ENCODE peak calls at places on chromosomes 6 and 20, in eight cellular contexts. A is choroid plexus epithelial cell, R is BE2C, D is tibial artery, L is heart right ventricle, C is lower leg skin, E is GM23338, V is AG10803. J is an unnamed sample.

GRCh38 chr6:44128020-44128917 is 915 bp downstream of the TMEM63B start:
- DNase-seq in V (no peak), L (peak; percentile 51), R (peak; percentile 64), C (peak; percentile 35), D (peak; percentile 79), E (peak; percentile 66), A (peak; percentile 25), J (no peak)

GRCh38 chr6:88492824-88493223 is 326.7 kb upstream of the CNR1 start:
- DNase-seq in D (no peak), V (peak; percentile 46), R (peak; percentile 13), C (no peak), E (peak; percentile 53), A (peak; percentile 77), L (no peak), J (peak; percentile 66)

GRCh38 chr6:137717074-137718073 is 149.7 kb upstream of the TNFAIP3 start:
- DNase-seq in D (no peak), L (no peak), C (no peak), A (no peak), V (no peak), E (peak; percentile 60), R (no peak), J (no peak)

GRCh38 chr20:18524646-18525045 is 16.9 kb downstream of the SEC23B start:
- DNase-seq in E (no peak), A (peak; percentile 42), D (no peak), R (no peak), C (no peak), V (peak; percentile 63), L (no peak), J (peak; percentile 60)

GRCh38 chr6:30752164-30752927 is 8.0 kb upstream of the IER3 start:
- DNase-seq in D (peak; percentile 99), A (peak; percentile 98), V (peak; percentile 100), E (no peak), R (peak; percentile 92), L (peak; percentile 88), C (peak; percentile 96), J (peak; percentile 100)

GRCh38 chr20:63740070-63740500 is 509 bp downstream of the SLC2A4RG start:
- DNase-seq in D (peak; percentile 86), R (peak; percentile 56), E (peak; percentile 56), L (peak; percentile 65), C (no peak), V (peak; percentile 48), A (peak; percentile 31), J (peak; percentile 22)

GRCh38 chr20:5470943-5471342 is 154.2 kb upstream of the PROKR2 start:
- DNase-seq in A (no peak), D (no peak), E (no peak), C (no peak), R (no peak), V (no peak), L (no peak), J (no peak)

GRCh38 chr6:48229849-48230248 is 118.9 kb upstream of the PTCHD4 start:
- DNase-seq in A (no peak), E (no peak), C (no peak), L (no peak), D (no peak), V (no peak), R (no peak), J (peak; percentile 38)

GRCh38 chr6:154277578-154278128 is 79.0 kb downstream of the IPCEF1 start:
- DNase-seq in D (no peak), E (no peak), R (no peak), V (no peak), L (no peak), A (no peak), C (no peak), J (no peak)

GRCh38 chr20:60258255-60258863 is 300.1 kb downstream of the CDH26 start:
- DNase-seq in R (no peak), A (no peak), L (no peak), C (no peak), D (no peak), V (no peak), E (no peak), J (no peak)

GRCh38 chr6:90374201-90374600 is 77.6 kb upstream of the BACH2 start:
- DNase-seq in R (no peak), L (no peak), A (no peak), E (no peak), C (no peak), D (no peak), V (peak; percentile 40), J (no peak)

GRCh38 chr20:17854307-17854903 is 114.2 kb downstream of the SNX5 start:
- DNase-seq in V (no peak), C (no peak), R (peak; percentile 60), A (peak; percentile 69), E (peak; percentile 82), D (no peak), L (peak; percentile 56), J (peak; percentile 51)

GRCh38 chr6:141110486-141110885 is 1022.2 kb upstream of the GJE1 start:
- DNase-seq in E (no peak), R (no peak), D (peak; percentile 66), V (peak; percentile 80), L (no peak), C (no peak), A (peak; percentile 44), J (peak; percentile 87)

GRCh38 chr20:50569864-50570836 is 60.0 kb downstream of the PTPN1 start:
- DNase-seq in V (no peak), E (peak; percentile 72), L (no peak), R (no peak), C (no peak), D (no peak), A (peak; percentile 85), J (peak; percentile 41)

GRCh38 chr20:37311710-37312355 is 22.4 kb downstream of the MANBAL start:
- DNase-seq in L (no peak), C (no peak), E (no peak), V (peak; percentile 72), D (no peak), R (no peak), A (no peak), J (no peak)

GRCh38 chr6:42520786-42521607 is 42.8 kb upstream of the UBR2 start:
- DNase-seq in R (no peak), L (no peak), E (no peak), V (peak; percentile 75), D (no peak), A (peak; percentile 38), C (no peak), J (peak; percentile 55)

GRCh38 chr20:51076841-51077543 is 54.1 kb upstream of the KCNG1 start:
- DNase-seq in R (no peak), A (no peak), L (no peak), V (no peak), D (no peak), C (no peak), E (no peak), J (no peak)

GRCh38 chr6:90458353-90459224 is 128.3 kb downstream of the MAP3K7 start:
- DNase-seq in V (no peak), R (peak; percentile 14), L (no peak), E (no peak), A (no peak), D (no peak), C (no peak), J (peak; percentile 53)

GRCh38 chr20:38228436-38228835 is 32.1 kb downstream of the KIAA1755 start:
- DNase-seq in V (no peak), R (no peak), C (no peak), A (peak; percentile 50), L (no peak), E (no peak), D (peak; percentile 28), J (no peak)

GRCh38 chr20:36687850-36688249 is 41.9 kb upstream of the SLA2 start:
- DNase-seq in V (no peak), A (no peak), R (no peak), C (no peak), L (no peak), D (no peak), E (no peak), J (no peak)

GRCh38 chr6:99192561-99192960 is 156.9 kb downstream of the FAXC start:
- DNase-seq in A (no peak), C (no peak), D (no peak), R (no peak), E (no peak), V (no peak), L (no peak), J (no peak)
- TF ChIP-seq CTCF in A (no peak), C (no peak), D (no peak), R (no peak), E (no peak), V (no peak), L (no peak), J (no peak)

DNA sequence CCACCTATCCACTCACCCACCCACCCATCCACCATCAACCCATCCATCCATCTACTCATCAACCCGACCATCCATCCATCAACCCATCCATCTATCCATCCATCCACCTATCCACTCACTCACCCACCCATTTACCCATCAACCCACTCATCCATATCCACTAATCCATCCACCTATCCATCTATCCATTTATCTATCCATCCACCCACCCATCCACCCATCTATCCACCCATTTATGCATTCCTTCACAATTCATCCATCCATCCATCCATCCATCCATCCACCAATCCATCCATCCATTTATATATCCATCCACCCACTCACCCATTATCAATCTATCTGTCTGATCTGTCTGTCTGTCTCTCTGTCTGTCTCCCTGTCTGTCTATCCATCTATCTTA is 14.1 kb downstream of the BPIFB4 start:
- DNase-seq in V (no peak), E (no peak), C (no peak), R (no peak), L (no peak), A (no peak), D (no peak), J (no peak)
- H3K4me3 ChIP-seq in V (no peak overlapping the region), E (no peak overlapping the region), C (no peak overlapping the region), R (no peak overlapping the region), L (no peak overlapping the region), A (no peak overlapping the region), D (no peak overlapping the region), J (no peak overlapping the region)

GRCh38 chr6:145502417-145502816 is 232.9 kb downstream of the EPM2A start:
- DNase-seq in R (no peak), C (no peak), A (peak; percentile 15), E (no peak), V (no peak), D (no peak), L (no peak), J (no peak)

GRCh38 chr6:145506554-145506953 is 228.8 kb downstream of the EPM2A start:
- DNase-seq in V (no peak), C (no peak), L (peak; percentile 16), D (no peak), R (no peak), E (no peak), A (no peak), J (peak; percentile 8)

GRCh38 chr6:145507251-145507650 is 228.1 kb downstream of the EPM2A start:
- DNase-seq in D (no peak), E (no peak), L (no peak), C (no peak), A (no peak), R (no peak), V (no peak), J (no peak)

GRCh38 chr6:145508107-145508506 is 227.2 kb downstream of the EPM2A start:
- DNase-seq in A (peak; percentile 25), L (no peak), R (no peak), E (peak; percentile 75), D (no peak), C (no peak), V (no peak), J (no peak)
- TF ChIP-seq CTCF in A (peak; percentile 49), L (no peak), R (peak; percentile 64), E (peak; percentile 78), D (no peak), C (no peak), V (no peak), J (no peak)

GRCh38 chr6:19836799-19837510 is at the start of gene ID4:
- DNase-seq in E (peak; percentile 97), A (peak; percentile 96), D (peak; percentile 99), R (peak; percentile 96), V (peak; percentile 97), C (peak; percentile 93), L (peak; percentile 92), J (peak; percentile 97)
- H3K4me3 ChIP-seq in E (peak within 1 kb of the TSS; percentile 59), A (peak within 1 kb of the TSS; percentile 65), D (peak within 1 kb of the TSS; percentile 74), R (peak within 1 kb of the TSS; percentile 59), V (peak within 1 kb of the TSS; percentile 78), C (peak within 1 kb of the TSS; percentile 81), L (peak within 1 kb of the TSS; percentile 75), J (peak within 1 kb of the TSS; percentile 81)